ENCODE peak calls at places on chromosomes 12 and 14, in eight cellular contexts. N is GM10248, M is body of pancreas, D is GM23338, T is progenitor cell of endocrine pancreas, W is cardiac fibroblast, G is left ventricle myocardium inferior, J is BJ. Y is an unnamed sample.

GRCh38 chr14:72634910-72635647 is 258.8 kb downstream of the DPF3 start:
- DNase-seq in N (no peak), M (no peak), D (peak; percentile 14), T (no peak), W (no peak), G (no peak), J (no peak), Y (no peak)

GRCh38 chr14:86570371-86570770 is 1040.4 kb downstream of the FLRT2 start:
- DNase-seq in N (no peak), M (peak; percentile 3), D (no peak), T (no peak), W (no peak), G (no peak), J (no peak), Y (no peak)

GRCh38 chr14:45587142-45587541 is 334.1 kb upstream of the MIS18BP1 start:
- DNase-seq in N (no peak), M (no peak), D (no peak), T (no peak), W (no peak), G (no peak), J (no peak), Y (no peak)

GRCh38 chr12:100767950-100768349 is 26.6 kb upstream of the ANO4 start:
- DNase-seq in N (no peak), M (no peak), D (no peak), T (no peak), W (no peak), G (peak; percentile 16), J (no peak), Y (no peak)

GRCh38 chr12:48978741-48979601 is 849 bp downstream of the WNT1 start:
- DNase-seq in N (no peak), M (no peak), D (no peak), T (no peak), W (no peak), G (no peak), J (no peak), Y (no peak)

GRCh38 chr12:131075611-131076010 is 121.9 kb downstream of the ADGRD1 start:
- DNase-seq in N (no peak), M (no peak), D (no peak), T (no peak), W (no peak), G (peak; percentile 10), J (no peak), Y (peak; percentile 51)

GRCh38 chr14:64438181-64438839 is 27.0 kb upstream of the AKAP5 start:
- DNase-seq in N (no peak), M (peak; percentile 14), D (no peak), T (no peak), W (peak; percentile 90), G (no peak), J (peak; percentile 59), Y (no peak)

GRCh38 chr14:26873556-26873955 is 275.7 kb upstream of the NOVA1 start:
- DNase-seq in N (no peak), M (no peak), D (no peak), T (no peak), W (no peak), G (no peak), J (no peak), Y (no peak)

GRCh38 chr12:10455766-10456165 is 2.6 kb upstream of the KLRC1 start:
- DNase-seq in N (no peak), M (no peak), D (no peak), T (no peak), W (no peak), G (no peak), J (no peak), Y (no peak)

GRCh38 chr12:18141583-18141982 is 51.6 kb upstream of the RERGL start:
- DNase-seq in N (no peak), M (no peak), D (no peak), T (no peak), W (peak; percentile 52), G (no peak), J (no peak), Y (no peak)

GRCh38 chr12:60195483-60195882 is 599.7 kb downstream of the SLC16A7 start:
- DNase-seq in N (no peak), M (no peak), D (no peak), T (no peak), W (no peak), G (no peak), J (no peak), Y (no peak)

GRCh38 chr12:76866146-76866545 is 12.7 kb downstream of the CSRP2 start:
- DNase-seq in N (no peak), M (no peak), D (peak; percentile 17), T (no peak), W (no peak), G (no peak), J (no peak), Y (no peak)

GRCh38 chr12:120252071-120252906 is 13.2 kb downstream of the PXN start:
- DNase-seq in N (no peak), M (peak; percentile 63), D (no peak), T (no peak), W (no peak), G (no peak), J (no peak), Y (no peak)

GRCh38 chr12:98955284-98955683 is 310.2 kb downstream of the APAF1 start:
- DNase-seq in N (peak; percentile 22), M (peak; percentile 35), D (peak; percentile 86), T (no peak), W (no peak), G (no peak), J (no peak), Y (no peak)

GRCh38 chr14:87601011-87601410 is 392.0 kb downstream of the GALC start:
- DNase-seq in N (no peak), M (no peak), D (no peak), T (no peak), W (no peak), G (no peak), J (no peak), Y (no peak)

GRCh38 chr14:95302667-95303066 is 17.0 kb downstream of the CLMN start:
- DNase-seq in N (no peak), M (no peak), D (no peak), T (no peak), W (no peak), G (no peak), J (no peak), Y (no peak)

GRCh38 chr12:42815068-42815467 is 225.5 kb upstream of the PRICKLE1 start:
- DNase-seq in N (no peak), M (no peak), D (no peak), T (no peak), W (no peak), G (no peak), J (no peak), Y (no peak)

GRCh38 chr12:123772074-123772473 is 10.0 kb downstream of the DNAH10 start:
- DNase-seq in N (no peak), M (no peak), D (no peak), T (no peak), W (no peak), G (no peak), J (no peak), Y (no peak)

GRCh38 chr12:24027352-24027751 is 77.9 kb upstream of the SOX5 start:
- DNase-seq in N (no peak), M (no peak), D (peak; percentile 32), T (no peak), W (no peak), G (no peak), J (no peak), Y (no peak)

GRCh38 chr12:24021164-24021502 is 71.7 kb upstream of the SOX5 start:
- DNase-seq in N (no peak), M (no peak), D (no peak), T (no peak), W (no peak), G (no peak), J (no peak), Y (no peak)

GRCh38 chr12:24020391-24021163 is 71.1 kb upstream of the SOX5 start:
- DNase-seq in N (no peak), M (no peak), D (no peak), T (no peak), W (no peak), G (no peak), J (no peak), Y (no peak)

GRCh38 chr12:24025153-24025798 is 75.8 kb upstream of the SOX5 start:
- DNase-seq in N (no peak), M (no peak), D (peak; percentile 52), T (no peak), W (no peak), G (no peak), J (no peak), Y (no peak)
- TF ChIP-seq CTCF in N (peak; percentile 12), M (peak; percentile 32), D (peak; percentile 74), T (peak; percentile 83), W (peak; percentile 79), G (peak; percentile 25), J (no peak), Y (peak; percentile 82)

GRCh38 chr14:103728721-103729120 is 13.1 kb downstream of the ZFYVE21 start:
- DNase-seq in N (no peak), M (peak; percentile 27), D (no peak), T (no peak), W (no peak), G (no peak), J (no peak), Y (no peak)
- TF ChIP-seq CTCF in N (no peak), M (no peak), D (no peak), T (no peak), W (no peak), G (no peak), J (no peak), Y (no peak)

DNA sequence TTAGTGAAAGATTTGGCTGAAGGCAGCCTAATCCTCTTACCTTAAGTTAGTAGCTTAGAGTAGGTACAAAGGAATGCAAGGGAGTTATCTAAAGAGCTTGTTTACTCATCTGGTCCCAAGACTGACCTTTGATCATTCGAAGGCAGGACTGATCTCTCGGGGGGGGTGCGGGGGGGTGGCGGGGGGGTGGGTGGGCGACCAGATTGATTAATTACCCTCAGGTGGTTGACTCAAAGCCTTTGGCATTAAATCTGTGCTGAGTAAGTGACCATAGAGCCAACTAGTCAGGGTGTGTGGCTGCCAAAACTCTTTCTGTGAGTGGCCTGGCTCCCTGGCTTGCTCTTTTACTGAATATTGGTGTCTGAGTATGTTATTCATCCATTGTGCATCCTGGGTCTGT is 731.9 kb upstream of the FBXO33 start:
- DNase-seq in N (no peak), M (no peak), D (no peak), T (no peak), W (no peak), G (no peak), J (no peak), Y (no peak)
- TF ChIP-seq CTCF in N (no peak), M (no peak), D (no peak), T (no peak), W (no peak), G (no peak), J (no peak), Y (no peak)

GRCh38 chr12:32261638-32262037 is 137.7 kb upstream of the FGD4 start:
- DNase-seq in N (no peak), M (no peak), D (peak; percentile 62), T (no peak), W (no peak), G (no peak), J (no peak), Y (no peak)
- TF ChIP-seq CTCF in N (peak; percentile 24), M (no peak), D (peak; percentile 64), T (peak; percentile 40), W (no peak), G (no peak), J (no peak), Y (peak; percentile 37)